ENCODE peak calls at places on chromosomes 5 and 9, in five cellular contexts. I, D, X, G and V are unnamed samples.

GRCh38 chr5:88235346-88235745 is 33.3 kb downstream of the TMEM161B start:
- DNase-seq in X (no peak), D (no peak), G (no peak), I (no peak), V (no peak)

GRCh38 chr5:82918311-82919031 is 158.7 kb downstream of the TMEM167A start:
- DNase-seq in D (no peak), I (no peak), G (no peak), X (peak), V (no peak)

GRCh38 chr9:109801484-109801883 is 21.5 kb downstream of the PALM2AKAP2 start:
- DNase-seq in X (no peak), I (no peak), D (no peak), G (no peak), V (no peak)

GRCh38 chr9:137114613-137115393 is at the start of gene DPP7:
- DNase-seq in G (no peak), D (peak), X (peak), I (peak), V (peak)

GRCh38 chr5:129063483-129064136 is 30.9 kb upstream of the ISOC1 start:
- DNase-seq in D (no peak), X (peak), I (no peak), G (no peak), V (no peak)

GRCh38 chr9:136306691-136307208 is 2.9 kb upstream of the CCDC187 start:
- DNase-seq in G (no peak), D (no peak), I (no peak), X (no peak), V (no peak)

GRCh38 chr9:81393985-81394811 is 295.1 kb downstream of the TLE1 start:
- DNase-seq in I (no peak), D (no peak), X (peak), G (no peak), V (no peak)

GRCh38 chr5:138490648-138491283 is 25.5 kb downstream of the EGR1 start:
- DNase-seq in D (no peak), X (no peak), G (no peak), I (no peak), V (no peak)

GRCh38 chr9:129197978-129198736 is 20.1 kb upstream of the IER5L start:
- DNase-seq in I (no peak), G (no peak), X (peak), D (no peak), V (peak)

GRCh38 chr5:73319036-73319435 is 129.5 kb downstream of the FOXD1 start:
- DNase-seq in D (no peak), X (no peak), G (no peak), I (no peak), V (no peak)

GRCh38 chr5:7875151-7875550 is 6.2 kb downstream of the MTRR start:
- DNase-seq in X (no peak), I (no peak), D (no peak), G (no peak), V (no peak)

GRCh38 chr9:130927338-130927737 is 11.7 kb downstream of the FIBCD1 start:
- DNase-seq in X (no peak), I (no peak), D (no peak), G (no peak), V (no peak)

GRCh38 chr5:105956456-105957177 is 1714.1 kb downstream of the EFNA5 start:
- DNase-seq in D (no peak), X (peak), I (no peak), G (no peak), V (peak)

GRCh38 chr5:113493446-113493845 is 5.2 kb upstream of the MCC start:
- DNase-seq in G (no peak), D (no peak), X (no peak), I (no peak), V (no peak)

GRCh38 chr5:74394924-74395880 is 245.3 kb downstream of the ENC1 start:
- DNase-seq in X (no peak), I (no peak), D (no peak), G (peak), V (no peak)

GRCh38 chr9:95336281-95336680 is 18.8 kb upstream of the FANCC start:
- DNase-seq in D (no peak), I (no peak), X (peak), G (no peak), V (peak)

GRCh38 chr5:161414037-161414436 is 132.5 kb downstream of the GABRB2 start:
- DNase-seq in X (no peak), I (no peak), G (no peak), D (no peak), V (no peak)

GRCh38 chr5:133110709-133111108 is 58.9 kb downstream of the HSPA4 start:
- DNase-seq in I (no peak), D (no peak), X (no peak), G (no peak), V (no peak)

GRCh38 chr5:160166973-160167622 is 47.8 kb upstream of the PWWP2A start:
- DNase-seq in X (no peak), G (no peak), I (no peak), D (no peak), V (no peak)

GRCh38 chr5:6434737-6435136 is 13.9 kb upstream of the UBE2QL1 start:
- DNase-seq in G (no peak), I (no peak), X (no peak), D (no peak), V (no peak)

GRCh38 chr5:133854554-133854953 is 113.9 kb downstream of the C5orf15 start:
- DNase-seq in I (no peak), G (no peak), X (no peak), D (no peak), V (no peak)

GRCh38 chr5:143226872-143227271 is 176.6 kb downstream of the NR3C1 start:
- DNase-seq in G (no peak), I (no peak), X (no peak), D (no peak), V (no peak)

GRCh38 chr5:72394688-72395087 is 74.5 kb downstream of the PTCD2 start:
- DNase-seq in D (no peak), X (peak), I (no peak), G (no peak), V (peak)

GRCh38 chr9:137482094-137482781 is 23.1 kb upstream of the NSMF start:
- DNase-seq in X (peak), D (no peak), G (no peak), I (peak), V (peak)

GRCh38 chr5:159911349-159911748 is 4.9 kb upstream of the ADRA1B start:
- DNase-seq in I (no peak), D (no peak), G (no peak), X (no peak), V (no peak)

GRCh38 chr9:110830495-110830894 is 161.9 kb downstream of the MUSK start:
- DNase-seq in G (no peak), X (no peak), I (no peak), D (no peak), V (no peak)

GRCh38 chr9:127336708-127337352 is 60.1 kb upstream of the SLC2A8 start:
- DNase-seq in I (peak), X (peak), D (no peak), G (no peak), V (peak)

GRCh38 chr9:95053611-95054440 is 263.7 kb downstream of the FANCC start:
- DNase-seq in X (no peak), G (no peak), D (no peak), I (no peak), V (no peak)

GRCh38 chr5:131821221-131821620 is 24.4 kb upstream of the FNIP1 start:
- DNase-seq in D (no peak), I (no peak), G (no peak), X (peak), V (peak)

GRCh38 chr9:71752928-71753327 is 15.4 kb downstream of the CEMIP2 start:
- DNase-seq in D (no peak), G (no peak), I (no peak), X (no peak), V (no peak)

GRCh38 chr5:116135344-116135743 is 50.5 kb downstream of the COMMD10 start:
- DNase-seq in D (peak), X (no peak), I (no peak), G (no peak), V (no peak)

GRCh38 chr9:112726428-112726827 is 8.5 kb upstream of the INIP start:
- DNase-seq in D (no peak), I (no peak), X (no peak), G (no peak), V (no peak)

GRCh38 chr9:34072868-34073590 is 24.3 kb upstream of the UBAP2 start:
- DNase-seq in I (no peak), D (no peak), G (no peak), X (peak), V (peak)

GRCh38 chr5:116605310-116606070 is 30.9 kb upstream of the SEMA6A start:
- DNase-seq in I (no peak), D (no peak), X (no peak), G (no peak), V (no peak)

GRCh38 chr9:127816362-127816725 is 13.7 kb downstream of the FPGS start:
- DNase-seq in G (no peak), X (no peak), D (no peak), I (no peak), V (peak)

GRCh38 chr9:93164085-93164484 is 19.9 kb upstream of the WNK2 start:
- DNase-seq in D (no peak), I (no peak), X (no peak), G (no peak), V (no peak)
- TF ChIP-seq CTCF in D (no peak), I (no peak), X (no peak), G (no peak), V (no peak)

DNA sequence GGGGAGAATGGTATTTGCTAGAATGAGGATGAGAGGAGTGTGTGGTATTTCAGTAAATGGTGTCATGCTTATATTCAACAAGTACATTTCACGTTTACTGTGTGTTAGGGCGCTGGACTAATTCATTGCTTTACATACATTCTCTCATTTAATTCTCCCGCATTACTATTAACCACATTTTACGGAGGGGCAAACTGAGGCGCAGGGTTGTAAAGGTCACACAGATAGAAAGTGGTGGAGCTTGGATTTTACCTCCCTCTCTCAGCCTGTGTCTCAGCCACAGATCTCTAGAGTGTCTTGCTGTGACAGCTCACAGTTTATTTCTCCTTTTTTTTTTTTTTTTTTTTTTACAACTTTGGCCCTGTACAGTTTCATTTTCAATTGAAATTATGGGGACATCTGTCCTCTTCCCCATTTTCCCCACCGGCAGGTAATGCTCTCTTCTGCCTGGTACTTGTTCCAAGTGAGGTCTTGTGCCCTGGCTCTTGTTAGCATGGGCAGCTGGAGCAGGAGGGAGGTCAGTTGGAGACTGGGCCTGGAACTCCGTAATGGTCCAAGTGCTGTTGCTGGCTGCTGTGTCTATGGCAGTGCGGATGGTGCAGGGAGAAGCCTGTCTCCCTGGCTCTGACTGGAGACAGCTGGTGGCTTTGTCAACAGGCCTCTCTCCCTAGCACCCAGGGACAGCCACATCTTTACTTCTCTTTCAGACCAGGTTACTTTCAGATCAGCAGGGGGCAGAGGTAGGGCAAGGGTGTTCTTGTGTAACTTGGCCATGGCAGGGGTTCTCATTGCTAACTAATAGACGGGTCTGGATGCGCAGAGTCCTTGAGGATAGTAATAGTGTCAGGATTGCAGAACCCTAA is 20.5 kb upstream of the NDST1 start:
- DNase-seq in D (peak), I (no peak), G (no peak), X (peak), V (peak)
- TF ChIP-seq CTCF in D (peak), I (no peak), G (no peak), X (peak), V (peak)

GRCh38 chr9:134168731-134169130 is 4.4 kb upstream of the RNU6ATAC start:
- DNase-seq in X (no peak), D (no peak), G (no peak), I (no peak), V (peak)
- TF ChIP-seq CTCF in X (no peak), D (no peak), G (peak), I (no peak), V (no peak)

DNA sequence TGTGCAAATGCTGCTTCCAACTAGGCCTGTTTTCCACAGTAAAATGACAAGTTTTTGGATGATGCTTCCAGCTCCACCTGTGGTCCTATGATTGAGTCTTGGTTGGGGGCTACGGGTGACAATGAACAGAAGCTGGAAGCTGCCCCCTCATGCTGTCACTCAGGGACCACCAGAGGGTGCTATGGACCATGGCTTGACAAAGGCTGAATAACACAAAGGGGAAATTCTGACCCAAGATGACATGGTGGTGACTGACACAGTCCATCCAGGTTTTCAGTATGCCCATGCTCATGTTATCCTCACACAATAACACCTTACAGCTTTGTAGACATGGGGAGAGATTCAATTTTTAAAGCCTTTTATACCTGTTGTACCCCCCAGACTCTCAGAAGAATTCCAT is 23.9 kb upstream of the SAP30L start:
- DNase-seq in I (no peak), D (no peak), X (peak), G (peak), V (peak)
- TF ChIP-seq CTCF in I (peak), D (peak), X (peak), G (peak), V (peak)

GRCh38 chr5:28708472-28708871 is 1670.1 kb upstream of the CDH9 start:
- DNase-seq in X (no peak), G (no peak), I (no peak), D (no peak), V (no peak)

GRCh38 chr5:28707706-28708105 is 1669.3 kb upstream of the CDH9 start:
- DNase-seq in X (no peak), I (no peak), D (no peak), G (no peak), V (no peak)

GRCh38 chr5:28714887-28715286 is 1676.5 kb upstream of the CDH9 start:
- DNase-seq in G (no peak), D (no peak), X (no peak), I (no peak), V (no peak)

GRCh38 chr5:28710360-28710759 is 1672.0 kb upstream of the CDH9 start:
- DNase-seq in G (no peak), X (no peak), I (no peak), D (no peak), V (no peak)
- TF ChIP-seq CTCF in G (peak), X (no peak), I (no peak), D (no peak), V (no peak)